ENCODE peak calls at places on chromosomes 2 and 18, in six cellular contexts. One of them, this sample, is unnamed.

GRCh38 chr18:74652392-74652988 is 54.8 kb downstream of the ZNF407 start:
- DNase-seq in A549: peak; percentile 22
- DNase-seq in right lobe of liver: no peak
- DNase-seq in SJSA1: peak; percentile 49
- DNase-seq in left lung: no peak
- DNase-seq in cardiac muscle cell: peak; percentile 67
- DNase-seq in this sample: no peak

GRCh38 chr2:171921970-171922229 is 361 bp upstream of the HAT1 start:
- DNase-seq in A549: no peak
- DNase-seq in right lobe of liver: no peak
- DNase-seq in SJSA1: no peak
- DNase-seq in left lung: no peak
- DNase-seq in cardiac muscle cell: no peak
- DNase-seq in this sample: no peak

GRCh38 chr2:26243643-26244478 is 571 bp downstream of the HADHA start:
- DNase-seq in A549: peak; percentile 34
- DNase-seq in right lobe of liver: no peak
- DNase-seq in SJSA1: peak; percentile 51
- DNase-seq in left lung: no peak
- DNase-seq in cardiac muscle cell: peak; percentile 40
- DNase-seq in this sample: no peak

GRCh38 chr2:191701696-191702095 is 23.8 kb downstream of the NABP1 start:
- DNase-seq in A549: no peak
- DNase-seq in right lobe of liver: no peak
- DNase-seq in SJSA1: no peak
- DNase-seq in left lung: no peak
- DNase-seq in cardiac muscle cell: peak; percentile 42
- DNase-seq in this sample: no peak

GRCh38 chr2:170461875-170462274 is 253.3 kb upstream of the SP5 start:
- DNase-seq in A549: no peak
- DNase-seq in right lobe of liver: no peak
- DNase-seq in SJSA1: no peak
- DNase-seq in left lung: no peak
- DNase-seq in cardiac muscle cell: peak; percentile 5
- DNase-seq in this sample: no peak

GRCh38 chr2:80020061-80020460 is 284.5 kb downstream of the LRRTM1 start:
- DNase-seq in A549: no peak
- DNase-seq in right lobe of liver: no peak
- DNase-seq in SJSA1: no peak
- DNase-seq in left lung: no peak
- DNase-seq in cardiac muscle cell: no peak
- DNase-seq in this sample: no peak

GRCh38 chr2:950627-950992 is at the start of gene SNTG2:
- DNase-seq in A549: no peak
- DNase-seq in right lobe of liver: peak; percentile 54
- DNase-seq in SJSA1: no peak
- DNase-seq in left lung: no peak
- DNase-seq in cardiac muscle cell: peak; percentile 31
- DNase-seq in this sample: no peak

GRCh38 chr18:28045176-28045810 is 131.6 kb downstream of the CDH2 start:
- DNase-seq in A549: peak; percentile 31
- DNase-seq in right lobe of liver: no peak
- DNase-seq in SJSA1: peak; percentile 39
- DNase-seq in left lung: no peak
- DNase-seq in cardiac muscle cell: peak; percentile 70
- DNase-seq in this sample: no peak

GRCh38 chr2:168802825-168803726 is 639 bp downstream of the NOSTRIN start:
- DNase-seq in A549: no peak
- DNase-seq in right lobe of liver: no peak
- DNase-seq in SJSA1: no peak
- DNase-seq in left lung: no peak
- DNase-seq in cardiac muscle cell: no peak
- DNase-seq in this sample: no peak

GRCh38 chr18:76537621-76538020 is 42.6 kb upstream of the ZNF516 start:
- DNase-seq in A549: no peak
- DNase-seq in right lobe of liver: no peak
- DNase-seq in SJSA1: no peak
- DNase-seq in left lung: no peak
- DNase-seq in cardiac muscle cell: no peak
- DNase-seq in this sample: no peak

GRCh38 chr18:76479351-76480238 is 15.4 kb downstream of the ZNF516 start:
- DNase-seq in A549: no peak
- DNase-seq in right lobe of liver: no peak
- DNase-seq in SJSA1: no peak
- DNase-seq in left lung: no peak
- DNase-seq in cardiac muscle cell: no peak
- DNase-seq in this sample: no peak

GRCh38 chr18:77899972-77900754 is 650.5 kb downstream of the GALR1 start:
- DNase-seq in A549: peak; percentile 33
- DNase-seq in right lobe of liver: no peak
- DNase-seq in SJSA1: no peak
- DNase-seq in left lung: no peak
- DNase-seq in cardiac muscle cell: peak; percentile 44
- DNase-seq in this sample: no peak

GRCh38 chr2:20064421-20064820 is 13.0 kb upstream of the LAPTM4A start:
- DNase-seq in A549: no peak
- DNase-seq in right lobe of liver: no peak
- DNase-seq in SJSA1: no peak
- DNase-seq in left lung: no peak
- DNase-seq in cardiac muscle cell: no peak
- DNase-seq in this sample: no peak

GRCh38 chr2:30031184-30031583 is 109.8 kb upstream of the ALK start:
- DNase-seq in A549: no peak
- DNase-seq in right lobe of liver: no peak
- DNase-seq in SJSA1: no peak
- DNase-seq in left lung: no peak
- DNase-seq in cardiac muscle cell: no peak
- DNase-seq in this sample: no peak

GRCh38 chr2:8514748-8515389 is 167.0 kb upstream of the ID2 start:
- DNase-seq in A549: no peak
- DNase-seq in right lobe of liver: no peak
- DNase-seq in SJSA1: no peak
- DNase-seq in left lung: no peak
- DNase-seq in cardiac muscle cell: no peak
- DNase-seq in this sample: no peak

GRCh38 chr2:88003074-88003755 is 13.1 kb downstream of the RNU2-63P start:
- DNase-seq in A549: no peak
- DNase-seq in right lobe of liver: no peak
- DNase-seq in SJSA1: no peak
- DNase-seq in left lung: no peak
- DNase-seq in cardiac muscle cell: peak; percentile 39
- DNase-seq in this sample: no peak

GRCh38 chr18:79911009-79911870 is 40.2 kb downstream of the SLC66A2 start:
- DNase-seq in A549: no peak
- DNase-seq in right lobe of liver: no peak
- DNase-seq in SJSA1: no peak
- DNase-seq in left lung: no peak
- DNase-seq in cardiac muscle cell: no peak
- DNase-seq in this sample: peak; percentile 55

GRCh38 chr2:189412330-189412953 is 28.8 kb upstream of the WDR75 start:
- DNase-seq in A549: peak; percentile 53
- DNase-seq in right lobe of liver: no peak
- DNase-seq in SJSA1: no peak
- DNase-seq in left lung: no peak
- DNase-seq in cardiac muscle cell: peak; percentile 83
- DNase-seq in this sample: no peak

GRCh38 chr2:179069685-179070084 is 19.7 kb upstream of the CCDC141 start:
- DNase-seq in A549: no peak
- DNase-seq in right lobe of liver: no peak
- DNase-seq in SJSA1: no peak
- DNase-seq in left lung: no peak
- DNase-seq in cardiac muscle cell: no peak
- DNase-seq in this sample: no peak
- H3K4me1 ChIP-seq in A549: no peaks in the 10 kb centered on the region
- H3K4me1 ChIP-seq in right lobe of liver: no peaks in the 10 kb centered on the region
- H3K4me1 ChIP-seq in SJSA1: no peaks in the 10 kb centered on the region
- H3K4me1 ChIP-seq in left lung: no peaks in the 10 kb centered on the region
- H3K4me1 ChIP-seq in cardiac muscle cell: no peaks in the 10 kb centered on the region
- H3K4me1 ChIP-seq in this sample: no peaks in the 10 kb centered on the region

DNA sequence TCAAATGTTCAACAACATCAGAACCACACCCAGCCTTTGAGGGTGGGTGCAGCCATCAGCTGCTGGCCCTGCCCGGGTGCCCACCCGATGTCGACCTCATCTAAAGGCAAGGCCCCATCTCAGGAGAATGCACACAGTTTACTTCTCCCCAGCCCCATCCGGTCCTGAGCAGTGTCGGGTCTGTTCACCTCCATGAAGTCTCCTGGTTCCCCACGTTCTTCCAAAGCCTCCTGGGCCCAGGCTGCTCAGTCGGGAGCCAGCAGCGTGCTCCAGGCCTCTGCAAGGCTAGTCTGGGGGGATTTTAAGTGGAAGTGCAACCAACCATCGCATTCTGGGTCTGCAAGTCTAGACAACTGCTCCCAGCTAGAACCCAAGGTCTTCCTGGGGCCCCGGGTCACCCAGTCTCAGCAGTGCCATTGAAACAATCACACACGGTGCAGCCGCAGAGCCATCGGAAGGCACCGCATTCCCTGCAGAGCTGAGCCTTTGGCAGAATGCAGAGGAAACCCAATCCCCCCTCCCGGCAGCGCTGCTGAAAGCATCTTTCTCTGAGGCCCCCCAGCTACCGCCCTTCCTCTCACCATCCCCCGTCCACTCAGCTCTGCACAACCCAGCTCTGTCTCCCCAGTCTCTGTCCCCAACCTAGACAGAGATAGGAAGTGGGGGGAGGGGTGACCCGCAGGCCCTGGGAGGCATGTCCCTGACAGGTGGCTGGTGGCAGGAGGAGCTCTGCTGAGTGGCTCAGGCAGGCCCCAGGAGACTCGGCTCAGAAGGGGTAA is 8.5 kb downstream of the ESPNL start:
- DNase-seq in A549: no peak
- DNase-seq in right lobe of liver: peak; percentile 56
- DNase-seq in SJSA1: no peak
- DNase-seq in left lung: peak; percentile 32
- DNase-seq in cardiac muscle cell: no peak
- DNase-seq in this sample: peak; percentile 62
- H3K4me1 ChIP-seq in A549: no peaks in the 10 kb centered on the region
- H3K4me1 ChIP-seq in right lobe of liver: peaks cover 7% of the 10 kb centered on the region
- H3K4me1 ChIP-seq in SJSA1: no peaks in the 10 kb centered on the region
- H3K4me1 ChIP-seq in left lung: no peaks in the 10 kb centered on the region
- H3K4me1 ChIP-seq in cardiac muscle cell: peaks cover 11% of the 10 kb centered on the region
- H3K4me1 ChIP-seq in this sample: peaks cover 16% of the 10 kb centered on the region

GRCh38 chr2:63050186-63050915 is at the start of gene OTX1:
- DNase-seq in A549: peak; percentile 85
- DNase-seq in right lobe of liver: peak; percentile 71
- DNase-seq in SJSA1: peak; percentile 78
- DNase-seq in left lung: no peak
- DNase-seq in cardiac muscle cell: no peak
- DNase-seq in this sample: peak; percentile 83
- H3K4me1 ChIP-seq in A549: peaks cover 8% of the 10 kb centered on the region
- H3K4me1 ChIP-seq in right lobe of liver: no peaks in the 10 kb centered on the region
- H3K4me1 ChIP-seq in SJSA1: no peaks in the 10 kb centered on the region
- H3K4me1 ChIP-seq in left lung: peaks cover 27% of the 10 kb centered on the region
- H3K4me1 ChIP-seq in cardiac muscle cell: no peaks in the 10 kb centered on the region
- H3K4me1 ChIP-seq in this sample: peaks cover 51% of the 10 kb centered on the region

DNA sequence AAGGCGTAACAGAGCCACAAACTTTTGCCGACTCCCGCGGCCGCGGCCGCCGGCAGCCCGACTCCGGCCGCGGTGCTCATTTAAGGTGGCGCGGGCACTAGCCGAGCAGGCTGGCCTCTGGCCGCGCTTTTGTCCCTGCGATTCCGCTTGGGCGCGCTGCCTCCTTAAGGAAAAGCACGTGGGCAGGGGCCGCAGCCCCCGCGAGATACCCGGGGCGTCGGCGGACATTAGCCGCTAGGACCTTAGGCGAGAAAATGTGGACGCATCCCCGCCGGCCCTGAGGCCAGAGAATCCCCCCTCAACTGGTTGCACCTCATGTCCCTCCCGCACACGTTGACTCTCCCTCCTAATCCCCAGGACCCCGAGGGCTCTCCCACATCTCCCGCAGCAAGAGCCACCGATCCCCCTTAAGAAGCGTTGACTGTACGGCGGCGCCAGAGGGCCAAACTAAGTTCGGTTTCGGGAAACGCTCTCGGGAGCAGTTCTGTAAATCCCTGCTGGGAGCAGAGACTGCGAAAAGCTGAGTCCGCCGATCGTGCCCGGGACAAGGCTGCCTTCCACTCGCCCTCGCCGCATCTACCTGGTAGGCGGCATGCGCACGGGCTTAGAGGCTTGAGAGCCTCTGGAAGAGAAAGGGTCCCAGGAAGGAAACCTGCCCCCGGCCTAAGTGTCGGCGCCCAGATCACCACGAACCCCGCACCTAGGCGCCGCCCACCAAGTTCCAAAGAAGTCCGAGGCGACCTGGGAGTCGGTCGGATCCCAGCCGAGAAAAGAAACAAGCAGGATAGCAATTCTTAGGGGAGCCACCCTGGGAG is 1.8 kb upstream of the SATB2 start:
- DNase-seq in A549: peak; percentile 96
- DNase-seq in right lobe of liver: peak; percentile 92
- DNase-seq in SJSA1: peak; percentile 98
- DNase-seq in left lung: peak; percentile 90
- DNase-seq in cardiac muscle cell: peak; percentile 96
- DNase-seq in this sample: peak; percentile 95
- H3K4me1 ChIP-seq in A549: peaks cover 17% of the 10 kb centered on the region
- H3K4me1 ChIP-seq in right lobe of liver: peaks cover 22% of the 10 kb centered on the region
- H3K4me1 ChIP-seq in SJSA1: peaks cover 18% of the 10 kb centered on the region
- H3K4me1 ChIP-seq in left lung: peaks cover 31% of the 10 kb centered on the region
- H3K4me1 ChIP-seq in cardiac muscle cell: peaks cover 12% of the 10 kb centered on the region
- H3K4me1 ChIP-seq in this sample: peaks cover 41% of the 10 kb centered on the region

GRCh38 chr2:74500578-74500946 is 1.2 kb upstream of the LBX2 start:
- DNase-seq in A549: no peak
- DNase-seq in right lobe of liver: no peak
- DNase-seq in SJSA1: no peak
- DNase-seq in left lung: no peak
- DNase-seq in cardiac muscle cell: no peak
- DNase-seq in this sample: no peak
- H3K4me1 ChIP-seq in A549: peaks cover 18% of the 10 kb centered on the region
- H3K4me1 ChIP-seq in right lobe of liver: peaks cover 40% of the 10 kb centered on the region
- H3K4me1 ChIP-seq in SJSA1: peaks cover 35% of the 10 kb centered on the region
- H3K4me1 ChIP-seq in left lung: peaks cover 30% of the 10 kb centered on the region
- H3K4me1 ChIP-seq in cardiac muscle cell: peaks cover 17% of the 10 kb centered on the region
- H3K4me1 ChIP-seq in this sample: peaks cover 45% of the 10 kb centered on the region

GRCh38 chr2:108270346-108270745 is 18.3 kb upstream of the SULT1C2 start:
- DNase-seq in A549: no peak
- DNase-seq in right lobe of liver: no peak
- DNase-seq in SJSA1: no peak
- DNase-seq in left lung: no peak
- DNase-seq in cardiac muscle cell: no peak
- DNase-seq in this sample: no peak
- H3K4me1 ChIP-seq in A549: peaks cover 63% of the 10 kb centered on the region
- H3K4me1 ChIP-seq in right lobe of liver: no peaks in the 10 kb centered on the region
- H3K4me1 ChIP-seq in SJSA1: peaks cover 44% of the 10 kb centered on the region
- H3K4me1 ChIP-seq in left lung: peaks cover 7% of the 10 kb centered on the region
- H3K4me1 ChIP-seq in cardiac muscle cell: no peaks in the 10 kb centered on the region
- H3K4me1 ChIP-seq in this sample: no peaks in the 10 kb centered on the region

GRCh38 chr2:238670341-238670681 is 177.6 kb upstream of the TWIST2 start:
- DNase-seq in A549: no peak
- DNase-seq in right lobe of liver: no peak
- DNase-seq in SJSA1: no peak
- DNase-seq in left lung: no peak
- DNase-seq in cardiac muscle cell: no peak
- DNase-seq in this sample: no peak
- H3K4me1 ChIP-seq in A549: no peaks in the 10 kb centered on the region
- H3K4me1 ChIP-seq in right lobe of liver: no peaks in the 10 kb centered on the region
- H3K4me1 ChIP-seq in SJSA1: no peaks in the 10 kb centered on the region
- H3K4me1 ChIP-seq in left lung: no peaks in the 10 kb centered on the region
- H3K4me1 ChIP-seq in cardiac muscle cell: no peaks in the 10 kb centered on the region
- H3K4me1 ChIP-seq in this sample: no peaks in the 10 kb centered on the region

This sample was measured in upper lobe of right lung.